ENCODE peak calls at places on chromosome X, in four cellular contexts. Z is GM23338, S is mesendoderm, M is MM.1S. N is an unnamed sample.

GRCh38 chrX:111133389-111133788 is 37.4 kb downstream of the PAK3 start:
- DNase-seq in Z (no peak), S (no peak), M (no peak), N (no peak)

GRCh38 chrX:153507484-153508178 is 9.8 kb upstream of the ATP2B3 start:
- DNase-seq in S (peak), Z (peak), M (peak), N (peak)

GRCh38 chrX:108309144-108309543 is 129.1 kb downstream of the COL4A6 start:
- DNase-seq in S (peak), Z (no peak), M (no peak), N (no peak)

GRCh38 chrX:151754641-151755215 is 20.2 kb downstream of the CNGA2 start:
- DNase-seq in S (no peak), Z (no peak), M (no peak), N (no peak)

GRCh38 chrX:153873282-153874090 is 12.5 kb downstream of the L1CAM start:
- DNase-seq in S (peak), M (no peak), Z (no peak), N (no peak)

GRCh38 chrX:140765043-140765784 is 55.7 kb downstream of the LINC00632 start:
- DNase-seq in S (peak), Z (peak), M (no peak), N (no peak)

GRCh38 chrX:40078489-40079288 is 19.1 kb downstream of the BCOR start:
- DNase-seq in S (no peak), Z (no peak), M (no peak), N (no peak)

GRCh38 chrX:104659037-104659744 is 93.2 kb downstream of the IL1RAPL2 start:
- DNase-seq in M (no peak), Z (no peak), S (no peak), N (no peak)

GRCh38 chrX:19332983-19333382 is 10.7 kb upstream of the PDHA1 start:
- DNase-seq in M (no peak), S (no peak), Z (peak), N (no peak)

GRCh38 chrX:54564942-54565341 is 34.9 kb downstream of the GNL3L start:
- DNase-seq in S (no peak), Z (no peak), M (no peak), N (no peak)

GRCh38 chrX:67563469-67564448 is 19.9 kb downstream of the AR start:
- DNase-seq in Z (no peak), S (peak), M (no peak), N (no peak)

GRCh38 chrX:15498741-15499140 is 1.9 kb upstream of the BMX start:
- DNase-seq in Z (no peak), S (no peak), M (no peak), N (no peak)

GRCh38 chrX:20116575-20117240 is at the start of gene MAP7D2:
- DNase-seq in M (no peak), S (peak), Z (peak), N (no peak)

GRCh38 chrX:54481751-54482150 is 14.3 kb downstream of the FGD1 start:
- DNase-seq in Z (peak), M (no peak), S (peak), N (no peak)

GRCh38 chrX:10618911-10619310 is 1.5 kb downstream of the MID1 start:
- DNase-seq in M (no peak), Z (peak), S (no peak), N (no peak)
- H3K4me3 ChIP-seq in M (peak), Z (peak), S (peak), N (no peak)

GRCh38 chrX:119759333-119759766 is 962 bp downstream of the SOWAHD start:
- DNase-seq in S (peak), M (no peak), Z (peak), N (no peak)
- H3K4me3 ChIP-seq in S (no peak), M (peak), Z (peak), N (no peak)

GRCh38 chrX:88660836-88661235 is 86.2 kb upstream of the CPXCR1 start:
- DNase-seq in M (peak), S (no peak), Z (no peak), N (no peak)
- H3K4me3 ChIP-seq in M (no peak), S (no peak), Z (no peak), N (no peak)

GRCh38 chrX:139120760-139121159 is 409.2 kb upstream of the FGF13 start:
- DNase-seq in M (no peak), Z (no peak), S (no peak), N (no peak)
- H3K4me3 ChIP-seq in M (no peak), Z (no peak), S (no peak), N (no peak)

DNA sequence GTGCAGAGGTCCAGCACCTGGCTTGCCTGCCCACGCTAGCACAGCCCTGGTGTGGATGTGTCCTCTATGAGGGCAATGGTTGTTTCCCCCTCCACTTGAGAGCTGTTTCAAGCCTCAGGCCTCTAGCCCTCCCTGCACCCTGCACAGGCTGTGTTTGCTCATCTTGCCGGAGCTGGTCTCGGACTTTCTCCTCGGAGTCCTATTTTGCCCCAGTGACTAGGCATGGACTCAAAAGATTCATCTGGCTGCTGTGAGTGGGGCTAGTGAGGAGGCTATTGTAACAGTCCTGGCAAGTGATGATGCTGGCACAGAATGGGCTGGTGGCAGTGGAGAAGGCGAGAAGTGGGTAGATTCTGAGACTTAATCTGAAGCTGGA is 5.8 kb downstream of the FOXP3 start:
- DNase-seq in Z (no peak), S (no peak), M (no peak), N (no peak)
- H3K4me3 ChIP-seq in Z (no peak), S (no peak), M (no peak), N (no peak)

DNA sequence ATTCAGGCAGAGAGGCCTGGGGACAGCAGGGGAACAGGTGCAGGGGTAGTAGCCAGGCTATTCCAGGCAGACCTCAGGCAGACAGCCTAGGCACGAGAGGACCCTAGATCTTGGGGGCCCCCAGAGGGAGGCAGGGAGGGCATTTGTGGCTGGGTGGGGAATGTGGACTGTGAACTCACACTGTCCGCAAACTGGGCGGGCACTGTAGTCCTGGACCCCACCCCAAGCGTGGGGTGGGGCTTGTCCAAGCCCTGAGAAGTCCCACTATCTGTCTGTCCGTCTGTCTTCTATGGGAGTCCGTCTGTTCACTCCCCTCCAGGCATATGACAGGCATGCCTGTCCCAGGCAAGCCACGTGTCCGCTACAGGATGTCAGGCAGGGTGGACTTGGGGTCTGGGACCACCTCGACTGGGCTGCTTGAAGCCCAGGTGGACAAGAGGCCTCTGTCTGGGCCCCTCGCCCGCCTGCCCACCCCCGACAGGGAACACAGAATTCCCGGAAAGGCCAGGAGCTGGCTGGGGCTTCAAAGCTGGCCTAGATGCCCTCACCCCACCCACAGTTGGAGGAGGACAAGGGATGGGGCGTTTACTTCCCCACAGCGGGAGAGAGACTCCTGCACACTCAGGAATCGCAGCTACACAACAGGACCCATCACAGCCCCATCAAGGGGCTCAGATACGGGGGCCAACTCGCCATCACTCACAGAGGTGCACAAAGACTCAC is at the start of gene SLC38A5:
- DNase-seq in S (no peak), Z (no peak), M (no peak), N (no peak)
- H3K4me3 ChIP-seq in S (peak), Z (peak), M (peak), N (peak)

GRCh38 chrX:51456246-51456645 is 40.1 kb downstream of the NUDT11 start:
- DNase-seq in Z (peak), S (peak), M (no peak), N (no peak)
- H3K4me3 ChIP-seq in Z (no peak), S (no peak), M (no peak), N (no peak)

N was measured in Jurkat, Clone E6-1.